ENCODE peak calls at places on chromosomes 11 and 22, in nine cellular contexts. One of them, this sample, is unnamed. For H3K4me1, the result is how much of the 10 kb centered on the place peaks cover.

GRCh38 chr11:71190551-71190950 is 61.8 kb downstream of the SHANK2 start:
- DNase-seq in A549: no peak
- DNase-seq in sigmoid colon: peak
- DNase-seq in Panc1: no peak
- DNase-seq in neural progenitor cell: no peak
- DNase-seq in tibial nerve: no peak
- DNase-seq in CD4-positive, CD25-positive, alpha-beta regulatory T cell: no peak
- DNase-seq in right atrium auricular region: no peak
- DNase-seq in GM12878: no peak
- DNase-seq in this sample: no peak

GRCh38 chr22:46055176-46055850 is 78.4 kb upstream of the WNT7B start:
- DNase-seq in A549: no peak
- DNase-seq in sigmoid colon: peak
- DNase-seq in Panc1: no peak
- DNase-seq in neural progenitor cell: no peak
- DNase-seq in tibial nerve: peak
- DNase-seq in CD4-positive, CD25-positive, alpha-beta regulatory T cell: no peak
- DNase-seq in right atrium auricular region: no peak
- DNase-seq in GM12878: no peak
- DNase-seq in this sample: no peak

GRCh38 chr11:33379931-33380330 is 122.8 kb downstream of the HIPK3 start:
- DNase-seq in A549: no peak
- DNase-seq in sigmoid colon: no peak
- DNase-seq in Panc1: no peak
- DNase-seq in neural progenitor cell: no peak
- DNase-seq in tibial nerve: no peak
- DNase-seq in CD4-positive, CD25-positive, alpha-beta regulatory T cell: no peak
- DNase-seq in right atrium auricular region: no peak
- DNase-seq in GM12878: no peak
- DNase-seq in this sample: no peak

GRCh38 chr11:324131-324530 is 3.5 kb upstream of the IFITM3 start:
- DNase-seq in A549: no peak
- DNase-seq in sigmoid colon: peak
- DNase-seq in Panc1: no peak
- DNase-seq in neural progenitor cell: no peak
- DNase-seq in tibial nerve: no peak
- DNase-seq in CD4-positive, CD25-positive, alpha-beta regulatory T cell: no peak
- DNase-seq in right atrium auricular region: no peak
- DNase-seq in GM12878: no peak
- DNase-seq in this sample: no peak

GRCh38 chr11:126716456-126717083 is 284.0 kb downstream of the KIRREL3 start:
- DNase-seq in A549: peak
- DNase-seq in sigmoid colon: no peak
- DNase-seq in Panc1: peak
- DNase-seq in neural progenitor cell: peak
- DNase-seq in tibial nerve: no peak
- DNase-seq in CD4-positive, CD25-positive, alpha-beta regulatory T cell: no peak
- DNase-seq in right atrium auricular region: no peak
- DNase-seq in GM12878: no peak
- DNase-seq in this sample: peak

GRCh38 chr11:85627332-85627997 is at the start of gene DLG2:
- DNase-seq in A549: no peak
- DNase-seq in sigmoid colon: no peak
- DNase-seq in Panc1: no peak
- DNase-seq in neural progenitor cell: peak
- DNase-seq in tibial nerve: no peak
- DNase-seq in CD4-positive, CD25-positive, alpha-beta regulatory T cell: peak
- DNase-seq in right atrium auricular region: no peak
- DNase-seq in GM12878: no peak
- DNase-seq in this sample: peak

GRCh38 chr11:120022617-120023016 is 115.3 kb downstream of the TRIM29 start:
- DNase-seq in A549: no peak
- DNase-seq in sigmoid colon: no peak
- DNase-seq in Panc1: no peak
- DNase-seq in neural progenitor cell: no peak
- DNase-seq in tibial nerve: no peak
- DNase-seq in CD4-positive, CD25-positive, alpha-beta regulatory T cell: no peak
- DNase-seq in right atrium auricular region: no peak
- DNase-seq in GM12878: no peak
- DNase-seq in this sample: no peak

GRCh38 chr11:72522186-72522585 is 87.9 kb upstream of the CLPB start:
- DNase-seq in A549: no peak
- DNase-seq in sigmoid colon: no peak
- DNase-seq in Panc1: no peak
- DNase-seq in neural progenitor cell: no peak
- DNase-seq in tibial nerve: no peak
- DNase-seq in CD4-positive, CD25-positive, alpha-beta regulatory T cell: no peak
- DNase-seq in right atrium auricular region: no peak
- DNase-seq in GM12878: no peak
- DNase-seq in this sample: no peak

GRCh38 chr11:22670803-22671202 is 4.4 kb downstream of the GAS2 start:
- DNase-seq in A549: peak
- DNase-seq in sigmoid colon: no peak
- DNase-seq in Panc1: peak
- DNase-seq in neural progenitor cell: no peak
- DNase-seq in tibial nerve: no peak
- DNase-seq in CD4-positive, CD25-positive, alpha-beta regulatory T cell: no peak
- DNase-seq in right atrium auricular region: no peak
- DNase-seq in GM12878: no peak
- DNase-seq in this sample: peak

GRCh38 chr11:47566166-47566546 is 757 bp downstream of the PTPMT1 start:
- DNase-seq in A549: no peak
- DNase-seq in sigmoid colon: no peak
- DNase-seq in Panc1: no peak
- DNase-seq in neural progenitor cell: no peak
- DNase-seq in tibial nerve: no peak
- DNase-seq in CD4-positive, CD25-positive, alpha-beta regulatory T cell: no peak
- DNase-seq in right atrium auricular region: no peak
- DNase-seq in GM12878: no peak
- DNase-seq in this sample: no peak

GRCh38 chr22:31728857-31729256 is 21.1 kb downstream of the PRR14L start:
- DNase-seq in A549: no peak
- DNase-seq in sigmoid colon: no peak
- DNase-seq in Panc1: no peak
- DNase-seq in neural progenitor cell: no peak
- DNase-seq in tibial nerve: no peak
- DNase-seq in CD4-positive, CD25-positive, alpha-beta regulatory T cell: no peak
- DNase-seq in right atrium auricular region: no peak
- DNase-seq in GM12878: no peak
- DNase-seq in this sample: no peak

GRCh38 chr22:37887610-37888378 is 18.3 kb upstream of the MICALL1 start:
- DNase-seq in A549: peak
- DNase-seq in sigmoid colon: peak
- DNase-seq in Panc1: no peak
- DNase-seq in neural progenitor cell: peak
- DNase-seq in tibial nerve: no peak
- DNase-seq in CD4-positive, CD25-positive, alpha-beta regulatory T cell: no peak
- DNase-seq in right atrium auricular region: no peak
- DNase-seq in GM12878: no peak
- DNase-seq in this sample: peak

GRCh38 chr11:61773356-61773755 is 19.0 kb downstream of the TMEM258 start:
- DNase-seq in A549: no peak
- DNase-seq in sigmoid colon: no peak
- DNase-seq in Panc1: no peak
- DNase-seq in neural progenitor cell: peak
- DNase-seq in tibial nerve: no peak
- DNase-seq in CD4-positive, CD25-positive, alpha-beta regulatory T cell: no peak
- DNase-seq in right atrium auricular region: no peak
- DNase-seq in GM12878: no peak
- DNase-seq in this sample: no peak

GRCh38 chr11:70271635-70271953 is 1.1 kb downstream of the PPFIA1 start:
- DNase-seq in A549: no peak
- DNase-seq in sigmoid colon: peak
- DNase-seq in Panc1: no peak
- DNase-seq in neural progenitor cell: no peak
- DNase-seq in tibial nerve: no peak
- DNase-seq in CD4-positive, CD25-positive, alpha-beta regulatory T cell: no peak
- DNase-seq in right atrium auricular region: no peak
- DNase-seq in GM12878: no peak
- DNase-seq in this sample: no peak

GRCh38 chr11:118091690-118092089 is 4.9 kb upstream of the SMIM35 start:
- DNase-seq in A549: no peak
- DNase-seq in sigmoid colon: no peak
- DNase-seq in Panc1: no peak
- DNase-seq in neural progenitor cell: no peak
- DNase-seq in tibial nerve: no peak
- DNase-seq in CD4-positive, CD25-positive, alpha-beta regulatory T cell: no peak
- DNase-seq in right atrium auricular region: no peak
- DNase-seq in GM12878: no peak
- DNase-seq in this sample: no peak

GRCh38 chr11:19906126-19906525 is 193.5 kb downstream of the NAV2 start:
- DNase-seq in A549: peak
- DNase-seq in sigmoid colon: no peak
- DNase-seq in Panc1: no peak
- DNase-seq in neural progenitor cell: no peak
- DNase-seq in tibial nerve: no peak
- DNase-seq in CD4-positive, CD25-positive, alpha-beta regulatory T cell: no peak
- DNase-seq in right atrium auricular region: no peak
- DNase-seq in GM12878: no peak
- DNase-seq in this sample: no peak

GRCh38 chr11:1236316-1237127 is 13.7 kb downstream of the MUC5B start:
- DNase-seq in A549: no peak
- DNase-seq in sigmoid colon: peak
- DNase-seq in Panc1: no peak
- DNase-seq in neural progenitor cell: no peak
- DNase-seq in tibial nerve: no peak
- DNase-seq in CD4-positive, CD25-positive, alpha-beta regulatory T cell: no peak
- DNase-seq in right atrium auricular region: no peak
- DNase-seq in GM12878: no peak
- DNase-seq in this sample: no peak

GRCh38 chr11:131904756-131905155 is 534.3 kb downstream of the NTM start:
- DNase-seq in A549: no peak
- DNase-seq in sigmoid colon: no peak
- DNase-seq in Panc1: no peak
- DNase-seq in neural progenitor cell: peak
- DNase-seq in tibial nerve: no peak
- DNase-seq in CD4-positive, CD25-positive, alpha-beta regulatory T cell: no peak
- DNase-seq in right atrium auricular region: no peak
- DNase-seq in GM12878: no peak
- DNase-seq in this sample: no peak

GRCh38 chr22:19064354-19065054 is 57.7 kb downstream of the DGCR2 start:
- DNase-seq in A549: no peak
- DNase-seq in sigmoid colon: peak
- DNase-seq in Panc1: no peak
- DNase-seq in neural progenitor cell: no peak
- DNase-seq in tibial nerve: no peak
- DNase-seq in CD4-positive, CD25-positive, alpha-beta regulatory T cell: no peak
- DNase-seq in right atrium auricular region: no peak
- DNase-seq in GM12878: no peak
- DNase-seq in this sample: no peak

DNA sequence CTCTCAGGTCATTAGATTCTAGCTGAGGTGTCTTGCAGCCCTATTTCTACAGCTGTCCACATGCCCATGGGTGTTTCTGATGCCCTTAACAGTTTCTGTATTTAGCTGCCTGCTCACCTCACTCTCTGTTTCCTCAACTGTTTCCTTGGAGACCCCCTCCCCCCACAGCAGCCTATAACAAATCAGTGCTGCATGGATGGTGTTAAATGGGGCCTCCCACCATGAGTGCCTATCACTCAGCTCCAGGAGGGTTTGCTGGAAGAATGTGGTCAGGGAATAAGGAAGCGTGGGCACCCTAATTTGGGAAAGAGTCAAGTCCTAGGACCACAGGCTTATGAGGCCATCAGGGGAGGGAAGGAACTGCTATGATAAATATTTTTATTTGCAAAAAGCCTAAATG is 8.6 kb downstream of the KLHL35 start:
- DNase-seq in A549: no peak
- DNase-seq in sigmoid colon: no peak
- DNase-seq in Panc1: no peak
- DNase-seq in neural progenitor cell: peak
- DNase-seq in tibial nerve: no peak
- DNase-seq in CD4-positive, CD25-positive, alpha-beta regulatory T cell: no peak
- DNase-seq in right atrium auricular region: no peak
- DNase-seq in GM12878: no peak
- DNase-seq in this sample: no peak
- H3K27ac ChIP-seq in A549: peak
- H3K27ac ChIP-seq in sigmoid colon: no peak
- H3K27ac ChIP-seq in Panc1: no peak
- H3K27ac ChIP-seq in neural progenitor cell: no peak
- H3K27ac ChIP-seq in tibial nerve: no peak
- H3K27ac ChIP-seq in CD4-positive, CD25-positive, alpha-beta regulatory T cell: no peak
- H3K27ac ChIP-seq in right atrium auricular region: peak
- H3K27ac ChIP-seq in GM12878: no peak
- H3K27ac ChIP-seq in this sample: peak

DNA sequence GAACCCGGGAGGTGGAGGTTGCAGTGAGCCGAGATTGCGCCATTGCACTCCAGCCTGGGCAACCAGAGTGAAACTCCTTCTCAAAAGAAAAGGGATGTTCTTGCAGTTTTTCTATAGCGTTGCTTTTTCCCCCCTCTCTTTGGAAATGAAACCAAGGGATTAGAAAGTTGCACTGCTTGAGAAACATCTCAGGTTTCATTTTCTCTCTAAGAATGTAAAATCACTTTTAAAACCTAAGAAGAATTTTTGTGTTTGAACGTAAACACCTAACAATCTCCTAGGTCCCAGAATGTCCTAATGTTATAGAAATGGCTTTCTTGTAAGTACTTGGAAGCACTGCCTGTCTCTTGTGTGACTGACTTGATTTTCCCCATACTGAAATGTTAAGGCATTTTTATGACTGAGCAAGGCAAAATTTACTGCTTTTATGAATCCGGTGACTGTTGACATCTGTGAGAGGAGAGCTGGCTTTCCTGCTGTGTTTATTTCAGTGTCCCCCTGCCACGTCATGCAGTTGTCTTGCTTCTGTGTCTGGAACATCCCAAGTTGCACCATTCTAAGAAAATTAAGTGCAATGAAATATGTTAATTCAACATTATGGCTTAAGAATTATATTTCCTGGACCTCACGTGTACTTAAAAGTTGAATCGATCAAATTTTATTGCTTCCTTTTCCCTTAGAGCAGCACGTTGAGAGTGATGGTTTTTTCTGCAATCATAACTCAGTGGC is 37.8 kb downstream of the NF2 start:
- DNase-seq in A549: no peak
- DNase-seq in sigmoid colon: peak
- DNase-seq in Panc1: no peak
- DNase-seq in neural progenitor cell: no peak
- DNase-seq in tibial nerve: no peak
- DNase-seq in CD4-positive, CD25-positive, alpha-beta regulatory T cell: no peak
- DNase-seq in right atrium auricular region: no peak
- DNase-seq in GM12878: no peak
- DNase-seq in this sample: no peak
- H3K4me3 ChIP-seq in A549: no peak
- H3K4me3 ChIP-seq in sigmoid colon: no peak
- H3K4me3 ChIP-seq in Panc1: no peak
- H3K4me3 ChIP-seq in neural progenitor cell: no peak
- H3K4me3 ChIP-seq in tibial nerve: no peak
- H3K4me3 ChIP-seq in CD4-positive, CD25-positive, alpha-beta regulatory T cell: peak
- H3K4me3 ChIP-seq in right atrium auricular region: no peak
- H3K4me3 ChIP-seq in GM12878: no peak
- H3K4me3 ChIP-seq in this sample: no peak

GRCh38 chr22:48581206-48581766 is 1246.4 kb downstream of the BRD1 start:
- DNase-seq in A549: no peak
- DNase-seq in sigmoid colon: no peak
- DNase-seq in Panc1: no peak
- DNase-seq in neural progenitor cell: no peak
- DNase-seq in tibial nerve: no peak
- DNase-seq in CD4-positive, CD25-positive, alpha-beta regulatory T cell: no peak
- DNase-seq in right atrium auricular region: no peak
- DNase-seq in GM12878: no peak
- DNase-seq in this sample: no peak
- H3K4me1 ChIP-seq in A549: under half
- H3K4me1 ChIP-seq in sigmoid colon: under half
- H3K4me1 ChIP-seq in Panc1: under half
- H3K4me1 ChIP-seq in neural progenitor cell: under half
- H3K4me1 ChIP-seq in tibial nerve: under half
- H3K4me1 ChIP-seq in CD4-positive, CD25-positive, alpha-beta regulatory T cell: under half
- H3K4me1 ChIP-seq in right atrium auricular region: under half
- H3K4me1 ChIP-seq in GM12878: under half
- H3K4me1 ChIP-seq in this sample: under half

GRCh38 chr22:35380013-35380412 is 883 bp upstream of the HMOX1 start:
- DNase-seq in A549: no peak
- DNase-seq in sigmoid colon: no peak
- DNase-seq in Panc1: no peak
- DNase-seq in neural progenitor cell: no peak
- DNase-seq in tibial nerve: no peak
- DNase-seq in CD4-positive, CD25-positive, alpha-beta regulatory T cell: no peak
- DNase-seq in right atrium auricular region: no peak
- DNase-seq in GM12878: no peak
- DNase-seq in this sample: no peak
- H3K27ac ChIP-seq in A549: peak
- H3K27ac ChIP-seq in sigmoid colon: peak
- H3K27ac ChIP-seq in Panc1: peak
- H3K27ac ChIP-seq in neural progenitor cell: no peak
- H3K27ac ChIP-seq in tibial nerve: peak
- H3K27ac ChIP-seq in CD4-positive, CD25-positive, alpha-beta regulatory T cell: no peak
- H3K27ac ChIP-seq in right atrium auricular region: no peak
- H3K27ac ChIP-seq in GM12878: no peak
- H3K27ac ChIP-seq in this sample: no peak